ENCODE peak calls at places on chromosomes 7 and 10, in seven cellular contexts. One of them, this sample, is unnamed.

GRCh38 chr10:326894-327635 is 191.8 kb downstream of the ZMYND11 start:
- DNase-seq in tibial nerve: no peak
- DNase-seq in A673: no peak
- DNase-seq in Karpas-422: no peak
- DNase-seq in cardiac muscle cell: no peak
- DNase-seq in suprapubic skin: no peak
- DNase-seq in left ventricle myocardium inferior: no peak
- DNase-seq in this sample: no peak

GRCh38 chr7:130887182-130888016 is 153.4 kb upstream of the KLF14 start:
- DNase-seq in Karpas-422: no peak
- DNase-seq in cardiac muscle cell: peak
- DNase-seq in left ventricle myocardium inferior: no peak
- DNase-seq in tibial nerve: no peak
- DNase-seq in A673: peak
- DNase-seq in suprapubic skin: no peak
- DNase-seq in this sample: peak

GRCh38 chr7:26213821-26214515 is 12.4 kb downstream of the CBX3 start:
- DNase-seq in Karpas-422: no peak
- DNase-seq in suprapubic skin: no peak
- DNase-seq in left ventricle myocardium inferior: no peak
- DNase-seq in cardiac muscle cell: no peak
- DNase-seq in tibial nerve: no peak
- DNase-seq in A673: no peak
- DNase-seq in this sample: no peak

GRCh38 chr7:88599528-88599927 is 160.0 kb upstream of the ZNF804B start:
- DNase-seq in A673: no peak
- DNase-seq in left ventricle myocardium inferior: no peak
- DNase-seq in tibial nerve: no peak
- DNase-seq in cardiac muscle cell: no peak
- DNase-seq in suprapubic skin: no peak
- DNase-seq in Karpas-422: no peak
- DNase-seq in this sample: no peak

GRCh38 chr10:131439705-131440104 is 128.2 kb upstream of the TCERG1L start:
- DNase-seq in A673: no peak
- DNase-seq in suprapubic skin: no peak
- DNase-seq in tibial nerve: no peak
- DNase-seq in left ventricle myocardium inferior: no peak
- DNase-seq in Karpas-422: no peak
- DNase-seq in cardiac muscle cell: no peak
- DNase-seq in this sample: no peak

GRCh38 chr10:44280615-44281014 is 104.3 kb downstream of the CXCL12 start:
- DNase-seq in suprapubic skin: no peak
- DNase-seq in Karpas-422: no peak
- DNase-seq in cardiac muscle cell: no peak
- DNase-seq in A673: no peak
- DNase-seq in left ventricle myocardium inferior: no peak
- DNase-seq in tibial nerve: peak
- DNase-seq in this sample: no peak

GRCh38 chr10:73774637-73775036 is 7.2 kb upstream of the CHCHD1 start:
- DNase-seq in Karpas-422: peak
- DNase-seq in tibial nerve: no peak
- DNase-seq in left ventricle myocardium inferior: no peak
- DNase-seq in cardiac muscle cell: peak
- DNase-seq in suprapubic skin: no peak
- DNase-seq in A673: no peak
- DNase-seq in this sample: no peak

GRCh38 chr7:154953006-154953684 is 49.8 kb downstream of the PAXIP1 start:
- DNase-seq in cardiac muscle cell: peak
- DNase-seq in A673: peak
- DNase-seq in left ventricle myocardium inferior: peak
- DNase-seq in suprapubic skin: no peak
- DNase-seq in Karpas-422: peak
- DNase-seq in tibial nerve: peak
- DNase-seq in this sample: no peak

GRCh38 chr7:130180571-130180971 is 24.6 kb downstream of the TMEM209 start:
- DNase-seq in Karpas-422: no peak
- DNase-seq in cardiac muscle cell: no peak
- DNase-seq in left ventricle myocardium inferior: no peak
- DNase-seq in suprapubic skin: no peak
- DNase-seq in tibial nerve: no peak
- DNase-seq in A673: no peak
- DNase-seq in this sample: no peak

GRCh38 chr7:2785071-2785500 is 59.0 kb downstream of the GNA12 start:
- DNase-seq in tibial nerve: no peak
- DNase-seq in left ventricle myocardium inferior: no peak
- DNase-seq in suprapubic skin: no peak
- DNase-seq in cardiac muscle cell: peak
- DNase-seq in A673: no peak
- DNase-seq in Karpas-422: no peak
- DNase-seq in this sample: no peak

GRCh38 chr7:134755422-134756022 is 23.9 kb upstream of the CALD1 start:
- DNase-seq in A673: no peak
- DNase-seq in Karpas-422: no peak
- DNase-seq in left ventricle myocardium inferior: no peak
- DNase-seq in cardiac muscle cell: peak
- DNase-seq in suprapubic skin: no peak
- DNase-seq in tibial nerve: peak
- DNase-seq in this sample: no peak

GRCh38 chr7:138091073-138091472 is 14.8 kb downstream of the AKR1D1 start:
- DNase-seq in A673: no peak
- DNase-seq in left ventricle myocardium inferior: no peak
- DNase-seq in cardiac muscle cell: no peak
- DNase-seq in Karpas-422: no peak
- DNase-seq in tibial nerve: no peak
- DNase-seq in suprapubic skin: no peak
- DNase-seq in this sample: no peak

GRCh38 chr10:86056632-86057031 is 310.0 kb downstream of the GRID1 start:
- DNase-seq in cardiac muscle cell: no peak
- DNase-seq in suprapubic skin: peak
- DNase-seq in A673: no peak
- DNase-seq in left ventricle myocardium inferior: no peak
- DNase-seq in Karpas-422: no peak
- DNase-seq in tibial nerve: no peak
- DNase-seq in this sample: no peak

GRCh38 chr10:69377936-69378335 is 38.8 kb downstream of the TACR2 start:
- DNase-seq in A673: no peak
- DNase-seq in Karpas-422: no peak
- DNase-seq in tibial nerve: no peak
- DNase-seq in left ventricle myocardium inferior: no peak
- DNase-seq in cardiac muscle cell: peak
- DNase-seq in suprapubic skin: no peak
- DNase-seq in this sample: no peak

GRCh38 chr7:805261-805660 is 27.0 kb upstream of the SUN1 start:
- DNase-seq in tibial nerve: peak
- DNase-seq in suprapubic skin: no peak
- DNase-seq in A673: no peak
- DNase-seq in left ventricle myocardium inferior: no peak
- DNase-seq in Karpas-422: no peak
- DNase-seq in cardiac muscle cell: no peak
- DNase-seq in this sample: no peak
- H3K27ac ChIP-seq in tibial nerve: peak
- H3K27ac ChIP-seq in suprapubic skin: peak
- H3K27ac ChIP-seq in A673: no peak
- H3K27ac ChIP-seq in left ventricle myocardium inferior: peak
- H3K27ac ChIP-seq in Karpas-422: no peak
- H3K27ac ChIP-seq in cardiac muscle cell: no peak
- H3K27ac ChIP-seq in this sample: peak

DNA sequence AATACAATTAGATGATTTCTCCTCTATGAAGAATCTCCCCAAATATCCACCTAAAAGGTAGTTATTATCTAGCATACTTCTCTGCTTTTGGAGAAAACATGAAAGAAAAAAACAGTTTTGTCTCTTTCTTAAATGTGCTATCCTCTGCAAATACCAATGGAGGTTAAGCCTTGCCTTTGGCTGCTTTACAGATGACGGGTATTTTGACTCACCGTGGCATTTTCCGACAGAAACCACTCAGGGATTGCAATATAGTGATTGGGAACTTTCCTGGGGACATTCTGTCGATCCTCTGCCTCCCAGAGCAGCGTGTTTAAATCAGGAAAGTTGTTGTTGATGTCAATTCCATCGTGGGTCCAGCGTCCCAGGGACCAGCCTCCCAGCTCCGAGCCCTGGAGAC is 100.6 kb downstream of the GPR26 start:
- DNase-seq in A673: no peak
- DNase-seq in suprapubic skin: no peak
- DNase-seq in tibial nerve: no peak
- DNase-seq in cardiac muscle cell: no peak
- DNase-seq in Karpas-422: no peak
- DNase-seq in left ventricle myocardium inferior: no peak
- DNase-seq in this sample: no peak
- H3K27ac ChIP-seq in A673: no peak
- H3K27ac ChIP-seq in suprapubic skin: no peak
- H3K27ac ChIP-seq in tibial nerve: no peak
- H3K27ac ChIP-seq in cardiac muscle cell: no peak
- H3K27ac ChIP-seq in Karpas-422: no peak
- H3K27ac ChIP-seq in left ventricle myocardium inferior: no peak
- H3K27ac ChIP-seq in this sample: no peak

GRCh38 chr10:94403823-94404228 is 1.5 kb downstream of the TBC1D12 start:
- DNase-seq in left ventricle myocardium inferior: no peak
- DNase-seq in cardiac muscle cell: no peak
- DNase-seq in suprapubic skin: no peak
- DNase-seq in Karpas-422: no peak
- DNase-seq in A673: peak
- DNase-seq in tibial nerve: peak
- DNase-seq in this sample: no peak
- H3K27ac ChIP-seq in left ventricle myocardium inferior: peak
- H3K27ac ChIP-seq in cardiac muscle cell: peak
- H3K27ac ChIP-seq in suprapubic skin: peak
- H3K27ac ChIP-seq in Karpas-422: no peak
- H3K27ac ChIP-seq in A673: no peak
- H3K27ac ChIP-seq in tibial nerve: peak
- H3K27ac ChIP-seq in this sample: peak

GRCh38 chr10:21511931-21512330 is 13.6 kb downstream of the SKIDA1 start:
- DNase-seq in suprapubic skin: no peak
- DNase-seq in left ventricle myocardium inferior: no peak
- DNase-seq in tibial nerve: no peak
- DNase-seq in A673: no peak
- DNase-seq in cardiac muscle cell: no peak
- DNase-seq in Karpas-422: no peak
- DNase-seq in this sample: no peak

GRCh38 chr10:21508987-21509334 is 16.5 kb downstream of the SKIDA1 start:
- DNase-seq in cardiac muscle cell: no peak
- DNase-seq in Karpas-422: no peak
- DNase-seq in suprapubic skin: no peak
- DNase-seq in A673: no peak
- DNase-seq in tibial nerve: no peak
- DNase-seq in left ventricle myocardium inferior: no peak
- DNase-seq in this sample: no peak

GRCh38 chr10:21507066-21507669 is 18.3 kb downstream of the SKIDA1 start:
- DNase-seq in left ventricle myocardium inferior: no peak
- DNase-seq in Karpas-422: no peak
- DNase-seq in tibial nerve: no peak
- DNase-seq in suprapubic skin: no peak
- DNase-seq in cardiac muscle cell: no peak
- DNase-seq in A673: no peak
- DNase-seq in this sample: no peak

GRCh38 chr10:21510218-21511070 is 15.0 kb downstream of the SKIDA1 start:
- DNase-seq in left ventricle myocardium inferior: no peak
- DNase-seq in suprapubic skin: no peak
- DNase-seq in A673: no peak
- DNase-seq in cardiac muscle cell: no peak
- DNase-seq in tibial nerve: no peak
- DNase-seq in Karpas-422: no peak
- DNase-seq in this sample: no peak

DNA sequence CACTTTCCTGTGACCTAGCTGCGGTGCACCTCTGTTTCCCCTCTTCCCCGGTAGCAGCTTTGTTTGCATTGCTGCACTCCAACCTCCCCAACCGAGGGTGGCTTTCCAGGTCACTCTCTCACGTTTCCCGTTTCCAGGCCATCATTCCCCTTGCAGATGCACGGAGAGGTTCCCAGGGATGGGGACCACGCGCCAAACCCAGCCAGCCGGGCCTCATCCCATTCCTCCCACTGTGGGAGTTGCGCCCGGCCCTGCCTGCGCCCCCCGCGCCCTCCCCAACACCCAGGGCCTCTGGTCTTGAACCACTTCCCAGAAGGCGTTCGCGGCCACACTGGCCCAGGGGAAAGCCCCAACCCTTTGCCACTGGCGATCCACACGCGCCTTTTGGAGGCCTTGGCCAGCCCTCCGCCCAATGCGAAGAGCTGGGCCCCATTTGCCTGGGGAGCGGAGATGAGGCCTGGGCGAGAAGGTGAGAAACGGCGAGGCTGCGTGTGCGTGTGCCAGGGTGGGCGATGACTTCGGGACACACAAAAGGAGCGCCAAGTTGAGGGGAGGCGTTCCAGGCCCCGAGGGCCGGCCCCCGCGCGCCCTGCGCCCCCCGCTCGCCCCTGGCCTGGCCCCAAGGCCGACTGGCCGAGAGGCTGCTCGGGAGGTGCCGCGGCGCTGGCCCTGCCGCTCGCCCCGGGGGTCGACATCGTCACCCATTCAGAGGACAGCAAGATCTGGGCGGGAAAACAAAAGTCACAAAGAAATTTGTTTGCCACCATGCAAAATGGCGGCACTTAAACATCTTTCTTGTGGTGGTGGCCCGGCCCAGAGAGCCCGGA is 15.9 kb downstream of the SKIDA1 start:
- DNase-seq in A673: no peak
- DNase-seq in left ventricle myocardium inferior: no peak
- DNase-seq in Karpas-422: no peak
- DNase-seq in tibial nerve: no peak
- DNase-seq in cardiac muscle cell: no peak
- DNase-seq in suprapubic skin: no peak
- DNase-seq in this sample: no peak
- H3K27ac ChIP-seq in A673: no peak
- H3K27ac ChIP-seq in left ventricle myocardium inferior: peak
- H3K27ac ChIP-seq in Karpas-422: no peak
- H3K27ac ChIP-seq in tibial nerve: peak
- H3K27ac ChIP-seq in cardiac muscle cell: peak
- H3K27ac ChIP-seq in suprapubic skin: no peak
- H3K27ac ChIP-seq in this sample: no peak